ENCODE peak calls at places on chromosomes 13 and 19, in six cellular contexts. G, B, A, P, K and N are unnamed samples.

GRCh38 chr19:9971341-9971897 is 35.1 kb upstream of the OLFM2 start:
- DNase-seq in B (no peak), P (no peak), A (no peak), G (no peak), K (no peak), N (no peak)

GRCh38 chr13:112727581-112727980 is 37.7 kb downstream of the ATP11A start:
- DNase-seq in B (no peak), K (no peak), G (no peak), P (no peak), A (no peak), N (no peak)

GRCh38 chr13:41199526-41199925 is 5.2 kb upstream of the KBTBD7 start:
- DNase-seq in G (no peak), B (no peak), P (no peak), A (no peak), K (no peak), N (no peak)

GRCh38 chr13:42985312-42986175 is 6.5 kb downstream of the EPSTI1 start:
- DNase-seq in P (no peak), B (peak; percentile 19), G (no peak), K (no peak), A (peak; percentile 46), N (peak; percentile 81)

GRCh38 chr19:40703029-40703755 is 12.7 kb upstream of the NUMBL start:
- DNase-seq in B (no peak), K (no peak), A (no peak), P (no peak), G (no peak), N (no peak)

GRCh38 chr19:47107201-47107952 is 6.2 kb downstream of the ZC3H4 start:
- DNase-seq in G (no peak), B (no peak), A (peak; percentile 32), K (peak; percentile 45), P (no peak), N (no peak)

GRCh38 chr13:39888865-39889810 is 233.7 kb downstream of the COG6 start:
- DNase-seq in G (no peak), A (no peak), P (no peak), B (no peak), K (no peak), N (no peak)

GRCh38 chr19:11125994-11126685 is 29.4 kb downstream of the SPC24 start:
- DNase-seq in G (peak; percentile 80), B (peak; percentile 68), P (peak; percentile 39), K (peak; percentile 64), A (peak; percentile 84), N (peak; percentile 86)

GRCh38 chr13:25169951-25170553 is 2.0 kb downstream of the AMER2 start:
- DNase-seq in K (no peak), G (no peak), B (no peak), P (no peak), A (no peak), N (no peak)

GRCh38 chr13:25170554-25171107 is 1.5 kb downstream of the AMER2 start:
- DNase-seq in G (no peak), A (no peak), K (no peak), B (no peak), P (no peak), N (no peak)

GRCh38 chr13:25171170-25171516 is 945 bp downstream of the AMER2 start:
- DNase-seq in A (no peak), G (no peak), K (no peak), B (no peak), P (no peak), N (no peak)

GRCh38 chr13:25172303-25172630 is 179 bp upstream of the AMER2 start:
- DNase-seq in A (no peak), G (no peak), B (no peak), K (no peak), P (no peak), N (no peak)

DNA sequence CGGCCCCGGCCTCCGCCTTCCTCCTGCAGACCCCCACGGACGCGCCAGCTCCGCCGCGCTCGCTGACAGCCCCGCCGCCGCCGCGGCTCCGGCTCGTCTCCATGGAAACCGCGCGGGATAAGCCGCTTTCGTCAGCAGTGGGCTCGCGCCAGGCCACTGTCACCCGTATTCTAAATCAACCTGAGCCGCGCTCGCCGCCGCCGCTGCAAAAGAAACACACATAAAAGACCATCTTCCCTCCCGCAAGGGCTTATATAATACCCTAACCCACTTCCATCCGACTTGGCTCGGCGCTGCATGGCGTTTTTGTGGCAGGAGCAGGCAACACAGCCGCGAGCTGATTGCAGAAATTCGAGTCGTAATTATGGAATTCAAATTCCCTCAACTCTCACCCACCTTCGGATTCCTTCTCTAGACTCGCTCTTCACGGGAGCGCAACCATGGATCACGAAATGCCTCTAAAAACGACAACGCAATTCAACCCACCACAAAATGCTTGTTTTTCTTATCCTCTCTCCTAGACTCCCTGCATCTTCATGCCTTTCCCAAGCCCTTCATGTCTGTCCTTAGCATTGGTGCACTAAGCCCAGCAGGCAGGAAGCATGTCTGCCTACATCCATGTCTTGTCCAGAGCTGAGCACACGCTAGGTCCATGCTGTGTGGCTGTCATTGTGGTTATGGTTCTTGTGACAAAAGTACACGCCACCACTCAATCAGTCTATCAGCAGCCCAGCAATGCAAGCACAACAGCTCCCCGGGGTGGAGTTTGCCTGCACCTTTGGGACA is at the start of gene AMER2:
- DNase-seq in P (no peak), B (no peak), K (no peak), G (peak; percentile 51), A (no peak), N (peak; percentile 11)
- H3K27ac ChIP-seq in P (no peak within 1 kb of the TSS), B (no peak within 1 kb of the TSS), K (no peak within 1 kb of the TSS), G (no peak within 1 kb of the TSS), A (no peak within 1 kb of the TSS), N (no peak within 1 kb of the TSS)

GRCh38 chr19:32687681-32688080 is 3.9 kb upstream of the NUDT19 start:
- DNase-seq in G (no peak), K (no peak), P (no peak), A (no peak), B (no peak), N (no peak)

GRCh38 chr19:32691952-32692726 is 518 bp downstream of the NUDT19 start:
- DNase-seq in P (no peak), A (peak; percentile 70), B (peak; percentile 42), K (peak; percentile 69), G (peak; percentile 59), N (peak; percentile 66)

GRCh38 chr19:32692727-32693061 is 1.1 kb downstream of the NUDT19 start:
- DNase-seq in A (no peak), B (no peak), G (no peak), K (no peak), P (no peak), N (no peak)

GRCh38 chr19:32688315-32688714 is 3.3 kb upstream of the NUDT19 start:
- DNase-seq in K (peak; percentile 71), B (no peak), A (peak; percentile 52), G (no peak), P (no peak), N (peak; percentile 33)

DNA sequence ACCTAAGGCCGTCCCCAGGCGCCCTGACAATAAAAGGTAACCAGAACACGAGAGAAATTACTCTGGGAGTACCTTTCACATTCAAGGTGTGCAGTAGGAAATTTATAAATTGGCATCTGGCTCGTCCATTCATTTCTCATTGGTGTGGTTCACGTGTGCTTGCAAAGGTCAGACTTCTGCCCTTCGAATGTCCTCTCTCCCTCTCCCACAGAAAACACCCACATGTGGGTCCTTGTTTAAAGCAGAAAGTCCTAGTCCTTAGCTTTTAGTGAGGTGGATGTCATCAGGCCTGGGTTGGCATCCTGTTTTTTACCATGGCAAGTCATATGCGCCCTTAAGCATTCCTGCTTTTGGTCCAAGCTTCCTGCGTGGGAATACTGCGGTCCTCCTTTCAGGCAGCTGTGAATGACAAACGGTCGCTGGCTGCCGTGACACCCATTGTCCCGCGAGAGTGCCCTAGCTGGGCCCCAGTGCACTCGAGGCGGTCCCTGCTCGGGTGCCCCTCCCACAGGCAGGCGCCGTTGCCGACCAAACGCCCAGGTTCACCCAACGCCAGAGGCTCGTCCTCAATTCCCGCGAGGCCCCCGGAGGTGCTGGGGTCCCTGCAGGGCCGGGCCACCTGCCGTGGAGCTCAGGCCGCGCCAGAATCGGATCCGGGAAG is at the start of gene NUDT19:
- DNase-seq in G (peak; percentile 86), B (peak; percentile 83), K (peak; percentile 73), A (peak; percentile 89), P (peak; percentile 75), N (peak; percentile 90)
- TF ChIP-seq POLR2A in G (peak; percentile 70), B (peak; percentile 63), K (peak; percentile 53), A (no peak), P (peak; percentile 84), N (peak; percentile 86)

GRCh38 chr19:58382997-58383603 is 2.3 kb upstream of the ZNF837 start:
- DNase-seq in K (no peak), G (no peak), P (no peak), A (no peak), B (no peak), N (no peak)
- H3K27ac ChIP-seq in K (no peak overlapping the region), G (no peak overlapping the region), P (no peak overlapping the region), A (no peak overlapping the region), B (no peak overlapping the region), N (no peak overlapping the region)

GRCh38 chr13:30802501-30802900 is 67.2 kb downstream of the ALOX5AP start:
- DNase-seq in P (no peak), K (no peak), A (no peak), G (no peak), B (no peak), N (no peak)

GRCh38 chr13:30803791-30804190 is 68.4 kb downstream of the ALOX5AP start:
- DNase-seq in G (no peak), P (no peak), K (no peak), B (no peak), A (no peak), N (no peak)

GRCh38 chr13:30805132-30805537 is 69.8 kb downstream of the ALOX5AP start:
- DNase-seq in K (no peak), B (no peak), P (no peak), A (no peak), G (no peak), N (no peak)

GRCh38 chr13:30804474-30804873 is 69.1 kb downstream of the ALOX5AP start:
- DNase-seq in G (no peak), B (no peak), A (no peak), P (no peak), K (no peak), N (no peak)

DNA sequence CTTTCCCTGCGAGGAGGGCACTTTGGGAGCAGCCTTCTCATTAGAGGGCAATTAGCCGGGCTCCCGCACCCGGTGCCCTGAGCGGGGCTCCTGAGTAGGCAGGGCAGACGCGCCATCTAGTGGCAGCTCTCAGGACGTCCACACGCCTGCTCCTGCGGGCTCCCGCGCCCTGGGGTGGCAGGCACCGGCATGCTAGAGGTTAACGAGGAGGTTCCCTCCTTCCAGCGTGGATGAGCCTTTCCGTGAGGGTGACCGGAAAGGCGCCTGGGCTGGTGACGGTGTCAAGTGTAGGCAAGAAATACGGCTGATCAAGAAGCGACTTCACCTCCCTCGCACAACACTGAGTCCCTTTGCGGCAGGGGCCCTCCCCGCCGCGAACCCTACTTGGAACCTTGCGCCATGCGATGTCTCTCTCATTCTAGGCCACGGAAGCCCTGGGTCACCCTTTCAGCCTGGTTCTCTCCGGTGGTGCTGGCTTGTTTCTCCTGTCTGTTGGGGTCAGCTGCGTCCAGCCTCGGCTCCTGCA is 67.7 kb downstream of the ALOX5AP start:
- DNase-seq in B (peak; percentile 83), P (peak; percentile 60), G (peak; percentile 82), K (peak; percentile 70), A (peak; percentile 86), N (peak; percentile 88)
- TF ChIP-seq POLR2A in B (no peak), P (no peak), G (no peak), K (no peak), A (no peak), N (no peak)

DNA sequence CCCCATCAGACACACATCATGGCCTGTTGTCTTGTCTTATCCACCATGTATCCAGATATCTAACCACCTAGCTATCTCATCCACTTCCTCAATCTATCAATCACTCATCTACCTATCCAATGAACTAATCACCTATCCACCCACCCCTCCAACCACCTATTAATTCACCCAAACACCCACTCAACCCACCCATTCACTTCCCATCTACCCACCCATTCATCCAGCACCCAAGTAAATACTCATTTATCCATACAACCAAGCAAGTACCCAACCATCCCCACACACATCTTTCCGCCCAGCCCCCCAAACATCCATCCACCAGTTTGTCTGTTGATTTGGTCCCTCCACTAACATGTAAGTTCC is 753 bp upstream of the WIZ start:
- DNase-seq in G (no peak), K (no peak), P (no peak), B (no peak), A (no peak), N (no peak)
- H3K27ac ChIP-seq in G (no peak overlapping the region), K (no peak overlapping the region), P (no peak overlapping the region), B (peak overlapping the region; percentile 73), A (peak overlapping the region; percentile 60), N (peak overlapping the region; percentile 79)